ENCODE peak calls at places on chromosomes 12 and 14, in six cellular contexts. J is RWPE2, S is retina, O is fibroblast of the aortic adventitia, M is HL-60, Z is M059J. L is an unnamed sample.

GRCh38 chr12:116458492-116458891 is 100.7 kb upstream of the MAP1LC3B2 start:
- DNase-seq in O (no peak), Z (no peak), M (no peak), S (no peak), J (no peak), L (no peak)

GRCh38 chr12:46702581-46703344 is 123.0 kb downstream of the SLC38A4 start:
- DNase-seq in M (no peak), J (peak; percentile 83), S (no peak), O (peak; percentile 84), Z (peak; percentile 88), L (peak; percentile 30)

GRCh38 chr12:3753549-3754284 is 808 bp upstream of the CRACR2A start:
- DNase-seq in O (peak; percentile 59), Z (no peak), J (no peak), M (peak; percentile 83), S (no peak), L (peak; percentile 55)

GRCh38 chr12:31965090-31965489 is 5.9 kb downstream of the RESF1 start:
- DNase-seq in S (no peak), J (no peak), Z (no peak), O (no peak), M (no peak), L (no peak)

GRCh38 chr12:107684990-107685359 is 624 bp upstream of the PWP1 start:
- DNase-seq in Z (peak; percentile 35), M (no peak), J (no peak), O (no peak), S (no peak), L (peak; percentile 55)

GRCh38 chr12:98439471-98440164 is 75.8 kb upstream of the TMPO start:
- DNase-seq in S (no peak), O (peak; percentile 65), J (no peak), M (peak; percentile 53), Z (no peak), L (peak; percentile 58)

GRCh38 chr12:89162704-89163261 is 189.5 kb downstream of the DUSP6 start:
- DNase-seq in M (peak; percentile 96), S (no peak), Z (peak; percentile 98), O (peak; percentile 100), J (peak; percentile 80), L (peak; percentile 100)

GRCh38 chr14:77109656-77110055 is 11.6 kb downstream of the CIPC start:
- DNase-seq in Z (no peak), J (no peak), S (no peak), O (no peak), M (no peak), L (no peak)

GRCh38 chr12:6084261-6084968 is 40.1 kb downstream of the VWF start:
- DNase-seq in S (peak; percentile 86), O (peak; percentile 88), J (no peak), M (no peak), Z (peak; percentile 90), L (peak; percentile 31)

GRCh38 chr12:103640410-103640809 is 53.3 kb downstream of the STAB2 start:
- DNase-seq in S (no peak), O (no peak), Z (no peak), M (no peak), J (no peak), L (no peak)

L was measured in fibroblast of mammary gland.